ENCODE peak calls at places on chromosome 9, in six cellular contexts. One of them, this sample, is unnamed.
A peak's percentile ranks its signal among the peaks of the same experiment; 100 is the strongest.

GRCh38 chr9:34510032-34510431 is 12.8 kb downstream of the ENHO start:
- DNase-seq in HepG2: no peak
- DNase-seq in GM12878: no peak
- DNase-seq in H1: no peak
- DNase-seq in K562: no peak
- DNase-seq in GM12892: no peak
- DNase-seq in this sample: no peak

GRCh38 chr9:110996436-110997224 is 41.6 kb downstream of the LPAR1 start:
- DNase-seq in HepG2: no peak
- DNase-seq in GM12878: no peak
- DNase-seq in H1: no peak
- DNase-seq in K562: no peak
- DNase-seq in GM12892: no peak
- DNase-seq in this sample: no peak

GRCh38 chr9:27054841-27055240 is 49.4 kb upstream of the LRRC19 start:
- DNase-seq in HepG2: peak; percentile 50
- DNase-seq in GM12878: no peak
- DNase-seq in H1: no peak
- DNase-seq in K562: no peak
- DNase-seq in GM12892: no peak
- DNase-seq in this sample: no peak

GRCh38 chr9:91101598-91102168 is 260.0 kb downstream of the AUH start:
- DNase-seq in HepG2: no peak
- DNase-seq in GM12878: no peak
- DNase-seq in H1: no peak
- DNase-seq in K562: no peak
- DNase-seq in GM12892: no peak
- DNase-seq in this sample: no peak

GRCh38 chr9:70795841-70796240 is 325.6 kb downstream of the TRPM3 start:
- DNase-seq in HepG2: no peak
- DNase-seq in GM12878: no peak
- DNase-seq in H1: no peak
- DNase-seq in K562: no peak
- DNase-seq in GM12892: no peak
- DNase-seq in this sample: no peak

GRCh38 chr9:84379740-84380139 is 39.2 kb upstream of the SLC28A3 start:
- DNase-seq in HepG2: no peak
- DNase-seq in GM12878: no peak
- DNase-seq in H1: no peak
- DNase-seq in K562: no peak
- DNase-seq in GM12892: no peak
- DNase-seq in this sample: no peak

GRCh38 chr9:83034026-83034425 is 28.9 kb downstream of the RASEF start:
- DNase-seq in HepG2: no peak
- DNase-seq in GM12878: no peak
- DNase-seq in H1: no peak
- DNase-seq in K562: no peak
- DNase-seq in GM12892: no peak
- DNase-seq in this sample: no peak

GRCh38 chr9:117679425-117679824 is 24.8 kb upstream of the TLR4 start:
- DNase-seq in HepG2: no peak
- DNase-seq in GM12878: no peak
- DNase-seq in H1: no peak
- DNase-seq in K562: no peak
- DNase-seq in GM12892: no peak
- DNase-seq in this sample: no peak

GRCh38 chr9:108786756-108787663 is 68.8 kb downstream of the ACTL7B start:
- DNase-seq in HepG2: no peak
- DNase-seq in GM12878: no peak
- DNase-seq in H1: no peak
- DNase-seq in K562: no peak
- DNase-seq in GM12892: no peak
- DNase-seq in this sample: no peak

GRCh38 chr9:5629312-5630037 is 568 bp downstream of the RIC1 start:
- DNase-seq in HepG2: no peak
- DNase-seq in GM12878: no peak
- DNase-seq in H1: no peak
- DNase-seq in K562: peak; percentile 26
- DNase-seq in GM12892: peak; percentile 25
- DNase-seq in this sample: no peak

GRCh38 chr9:5628183-5628529 is 751 bp upstream of the RIC1 start:
- DNase-seq in HepG2: no peak
- DNase-seq in GM12878: no peak
- DNase-seq in H1: no peak
- DNase-seq in K562: no peak
- DNase-seq in GM12892: no peak
- DNase-seq in this sample: no peak

GRCh38 chr9:5626727-5627634 is 1.9 kb upstream of the RIC1 start:
- DNase-seq in HepG2: no peak
- DNase-seq in GM12878: peak; percentile 94
- DNase-seq in H1: no peak
- DNase-seq in K562: peak; percentile 76
- DNase-seq in GM12892: peak; percentile 48
- DNase-seq in this sample: no peak

GRCh38 chr9:5630038-5630507 is 1.2 kb downstream of the RIC1 start:
- DNase-seq in HepG2: peak; percentile 16
- DNase-seq in GM12878: no peak
- DNase-seq in H1: no peak
- DNase-seq in K562: peak; percentile 38
- DNase-seq in GM12892: no peak
- DNase-seq in this sample: no peak

GRCh38 chr9:5628530-5629311 is at the start of gene RIC1:
- DNase-seq in HepG2: peak; percentile 81
- DNase-seq in GM12878: peak; percentile 67
- DNase-seq in H1: peak; percentile 88
- DNase-seq in K562: peak; percentile 92
- DNase-seq in GM12892: peak; percentile 79
- DNase-seq in this sample: peak; percentile 77
- TF ChIP-seq POLR2A in HepG2: peak; percentile 79
- TF ChIP-seq POLR2A in GM12878: peak; percentile 84
- TF ChIP-seq POLR2A in H1: peak; percentile 78
- TF ChIP-seq POLR2A in K562: peak; percentile 87
- TF ChIP-seq POLR2A in GM12892: peak; percentile 95
- TF ChIP-seq POLR2A in this sample: peak; percentile 90

DNA sequence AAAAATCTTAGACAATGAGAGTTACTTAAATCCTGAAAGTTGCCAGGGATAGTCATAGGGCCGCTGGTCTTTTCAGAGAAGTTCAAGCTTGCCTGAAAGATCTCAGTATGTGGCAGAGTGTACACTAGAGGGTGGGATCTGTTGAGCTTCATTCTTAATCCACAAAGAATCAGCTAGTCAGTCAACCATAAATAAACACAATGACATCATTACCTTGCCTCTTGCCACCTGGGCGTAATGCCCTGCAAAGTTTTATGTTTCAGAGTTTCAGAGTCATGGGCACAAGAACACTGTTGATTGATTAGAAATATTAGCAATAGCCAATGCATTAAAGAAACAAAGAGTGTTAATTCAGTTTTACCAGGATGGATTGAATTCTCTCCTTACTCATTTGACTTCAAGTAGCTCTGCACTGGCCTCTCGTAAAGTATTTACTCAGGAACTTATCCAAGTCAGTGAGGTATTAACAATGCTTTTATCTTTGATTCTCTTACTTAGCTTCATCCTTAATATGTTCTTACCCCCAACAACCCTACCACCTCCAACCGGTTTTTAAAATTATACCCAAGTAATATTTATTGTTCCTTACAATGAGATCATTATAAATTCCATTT is 14.3 kb upstream of the ANXA1 start:
- DNase-seq in HepG2: no peak
- DNase-seq in GM12878: no peak
- DNase-seq in H1: no peak
- DNase-seq in K562: no peak
- DNase-seq in GM12892: no peak
- DNase-seq in this sample: no peak
- TF ChIP-seq TAF1 in HepG2: no peak
- TF ChIP-seq TAF1 in GM12878: no peak
- TF ChIP-seq TAF1 in H1: no peak
- TF ChIP-seq TAF1 in K562: no peak
- TF ChIP-seq TAF1 in GM12892: no peak
- TF ChIP-seq TAF1 in this sample: no peak

GRCh38 chr9:38145526-38146053 is 76.6 kb upstream of the SHB start:
- DNase-seq in HepG2: no peak
- DNase-seq in GM12878: no peak
- DNase-seq in H1: peak; percentile 50
- DNase-seq in K562: no peak
- DNase-seq in GM12892: no peak
- DNase-seq in this sample: no peak
- TF ChIP-seq POLR2AphosphoS5 in HepG2: no peak
- TF ChIP-seq POLR2AphosphoS5 in GM12878: no peak
- TF ChIP-seq POLR2AphosphoS5 in H1: no peak
- TF ChIP-seq POLR2AphosphoS5 in K562: no peak
- TF ChIP-seq POLR2AphosphoS5 in GM12892: no peak
- TF ChIP-seq POLR2AphosphoS5 in this sample: no peak

GRCh38 chr9:89318123-89319014 is at the start of gene SECISBP2:
- DNase-seq in HepG2: peak; percentile 93
- DNase-seq in GM12878: peak; percentile 79
- DNase-seq in H1: peak; percentile 98
- DNase-seq in K562: peak; percentile 91
- DNase-seq in GM12892: peak; percentile 77
- DNase-seq in this sample: peak; percentile 68
- TF ChIP-seq POLR2A in HepG2: peak; percentile 94
- TF ChIP-seq POLR2A in GM12878: peak; percentile 97
- TF ChIP-seq POLR2A in H1: peak; percentile 96
- TF ChIP-seq POLR2A in K562: peak; percentile 89
- TF ChIP-seq POLR2A in GM12892: peak; percentile 97
- TF ChIP-seq POLR2A in this sample: peak; percentile 94

GRCh38 chr9:112863214-112863613 is 27.5 kb downstream of the SLC46A2 start:
- DNase-seq in HepG2: no peak
- DNase-seq in GM12878: no peak
- DNase-seq in H1: no peak
- DNase-seq in K562: no peak
- DNase-seq in GM12892: no peak
- DNase-seq in this sample: no peak

GRCh38 chr9:112863781-112864180 is 26.9 kb downstream of the SLC46A2 start:
- DNase-seq in HepG2: no peak
- DNase-seq in GM12878: no peak
- DNase-seq in H1: no peak
- DNase-seq in K562: no peak
- DNase-seq in GM12892: no peak
- DNase-seq in this sample: no peak

GRCh38 chr9:112861155-112861554 is 29.5 kb downstream of the SLC46A2 start:
- DNase-seq in HepG2: peak; percentile 14
- DNase-seq in GM12878: no peak
- DNase-seq in H1: no peak
- DNase-seq in K562: no peak
- DNase-seq in GM12892: no peak
- DNase-seq in this sample: no peak

GRCh38 chr9:112860466-112860865 is 30.2 kb downstream of the SLC46A2 start:
- DNase-seq in HepG2: no peak
- DNase-seq in GM12878: no peak
- DNase-seq in H1: no peak
- DNase-seq in K562: no peak
- DNase-seq in GM12892: no peak
- DNase-seq in this sample: no peak

DNA sequence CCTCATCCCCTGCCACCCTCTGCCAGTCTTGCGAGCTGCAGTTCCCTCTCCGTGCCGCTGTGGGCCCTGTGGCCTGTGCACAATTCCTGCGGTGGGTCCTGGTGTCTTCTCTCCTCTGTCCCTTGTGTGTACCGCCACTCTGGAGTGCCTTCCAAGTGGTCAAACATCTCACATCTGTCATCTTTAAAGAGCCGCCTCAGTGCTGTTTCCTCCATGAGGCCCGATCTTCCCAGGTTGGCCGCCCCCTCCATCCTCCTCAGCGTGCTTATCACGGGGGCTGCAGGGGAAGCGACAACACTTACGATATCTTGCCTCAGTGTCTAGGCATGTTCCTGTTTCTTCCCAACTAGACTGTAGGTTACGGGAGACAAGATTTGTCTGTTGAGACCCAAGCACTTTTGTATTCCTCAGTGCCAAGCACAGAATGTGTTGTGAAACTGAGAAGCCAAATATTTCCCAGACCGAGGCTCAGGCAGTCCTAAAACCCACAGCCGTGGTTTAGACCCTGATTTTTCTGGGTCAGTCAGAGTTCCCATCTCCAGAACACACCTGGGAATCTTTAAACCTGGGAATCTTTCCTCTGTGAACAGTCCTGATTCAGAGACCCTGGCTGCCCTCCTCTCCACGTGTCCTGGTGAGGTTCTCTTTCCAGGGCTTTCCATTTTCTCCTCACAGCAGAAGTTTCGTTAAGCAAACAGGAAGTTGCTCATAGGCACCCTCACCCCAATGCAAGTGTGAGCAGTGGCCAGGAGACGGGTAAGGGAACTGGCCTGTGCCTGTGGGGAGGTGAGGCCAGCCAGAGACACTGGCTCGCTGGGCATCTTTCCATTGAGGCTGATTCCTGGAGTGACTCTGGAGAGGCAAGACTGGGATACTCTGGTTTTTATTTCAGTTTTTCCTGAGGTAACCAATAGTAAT is 28.8 kb downstream of the SLC46A2 start:
- DNase-seq in HepG2: no peak
- DNase-seq in GM12878: no peak
- DNase-seq in H1: no peak
- DNase-seq in K562: peak; percentile 39
- DNase-seq in GM12892: no peak
- DNase-seq in this sample: no peak
- TF ChIP-seq TAF1 in HepG2: no peak
- TF ChIP-seq TAF1 in GM12878: no peak
- TF ChIP-seq TAF1 in H1: no peak
- TF ChIP-seq TAF1 in K562: no peak
- TF ChIP-seq TAF1 in GM12892: no peak
- TF ChIP-seq TAF1 in this sample: no peak

DNA sequence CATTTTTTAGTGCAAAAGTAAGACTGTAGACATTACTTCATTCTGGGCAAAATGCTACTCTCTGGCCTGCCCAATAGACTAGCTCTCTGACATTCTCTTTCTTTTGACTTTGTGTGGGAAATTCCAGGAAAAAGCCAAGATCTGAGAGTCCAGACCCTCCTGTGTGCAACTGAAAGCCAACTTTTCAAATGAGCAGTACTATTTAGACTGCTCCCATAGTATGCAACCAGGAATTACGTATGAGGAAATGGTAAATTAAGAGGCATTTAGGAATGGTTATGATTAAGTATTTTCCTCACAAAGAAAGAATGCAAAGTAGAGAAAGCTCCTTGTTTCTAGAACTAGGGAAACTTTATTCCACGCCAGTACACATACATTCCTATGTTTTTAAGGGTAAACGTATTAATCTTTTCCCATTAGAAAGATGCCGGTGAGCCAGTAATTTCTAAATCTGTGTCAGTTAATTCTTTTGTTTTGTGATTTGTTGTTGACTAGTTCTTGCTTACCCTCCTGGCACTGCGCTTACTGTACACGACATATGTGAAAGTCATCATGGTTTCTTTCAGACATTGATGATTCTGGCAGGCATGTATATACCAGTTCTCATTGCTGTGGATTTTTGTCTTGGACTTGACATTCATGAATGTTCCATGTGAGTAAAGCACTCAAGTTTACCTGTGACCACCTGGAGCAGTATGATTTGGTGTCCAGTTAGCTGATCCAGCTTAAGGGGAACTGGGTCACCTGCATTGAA is 56.0 kb downstream of the AOPEP start:
- DNase-seq in HepG2: no peak
- DNase-seq in GM12878: no peak
- DNase-seq in H1: no peak
- DNase-seq in K562: no peak
- DNase-seq in GM12892: no peak
- DNase-seq in this sample: no peak
- TF ChIP-seq POLR2AphosphoS5 in HepG2: no peak
- TF ChIP-seq POLR2AphosphoS5 in GM12878: no peak
- TF ChIP-seq POLR2AphosphoS5 in H1: no peak
- TF ChIP-seq POLR2AphosphoS5 in K562: no peak
- TF ChIP-seq POLR2AphosphoS5 in GM12892: no peak
- TF ChIP-seq POLR2AphosphoS5 in this sample: no peak